ENCODE peak calls at places on chromosomes 1 and 21, in six cellular contexts. N, I, R, T, A and C are unnamed samples.
A peak's percentile ranks its signal among the peaks of the same experiment; 100 is the strongest.

GRCh38 chr1:152410599-152410998 is 3.5 kb downstream of the CRNN start:
- DNase-seq in N (no peak), I (no peak), T (no peak), A (no peak), R (no peak), C (no peak)

GRCh38 chr21:35190201-35190701 is 141.1 kb upstream of the RUNX1 start:
- DNase-seq in A (no peak), T (peak; percentile 65), N (no peak), I (no peak), R (no peak), C (no peak)

GRCh38 chr1:206685256-206685748 is 597 bp downstream of the MAPKAPK2 start:
- DNase-seq in R (no peak), A (peak; percentile 35), T (peak; percentile 60), I (peak; percentile 57), N (peak; percentile 68), C (no peak)

GRCh38 chr1:5661196-5662130 is 330.8 kb downstream of the NPHP4 start:
- DNase-seq in T (peak; percentile 56), N (no peak), A (no peak), R (no peak), I (no peak), C (no peak)

GRCh38 chr1:53546409-53547155 is 87.4 kb downstream of the DMRTB1 start:
- DNase-seq in I (peak; percentile 19), R (no peak), N (no peak), T (no peak), A (no peak), C (no peak)

GRCh38 chr1:36553591-36554417 is 71.1 kb upstream of the CSF3R start:
- DNase-seq in I (peak; percentile 64), R (no peak), T (peak; percentile 52), A (peak; percentile 49), N (peak; percentile 92), C (peak; percentile 30)

GRCh38 chr21:46564391-46564790 is 40.5 kb downstream of the S100B start:
- DNase-seq in A (no peak), N (no peak), I (no peak), T (no peak), R (no peak), C (no peak)

GRCh38 chr1:192584951-192585350 is 9.4 kb downstream of the RGS1 start:
- DNase-seq in R (no peak), I (no peak), A (no peak), N (peak; percentile 8), T (no peak), C (no peak)

GRCh38 chr1:45442272-45442671 is 48.7 kb downstream of the TESK2 start:
- DNase-seq in R (no peak), T (no peak), A (no peak), I (no peak), N (no peak), C (no peak)

GRCh38 chr1:26910343-26911160 is 3.2 kb downstream of the NR0B2 start:
- DNase-seq in A (no peak), N (no peak), R (no peak), I (no peak), T (no peak), C (no peak)

GRCh38 chr1:219498666-219499065 is 114.2 kb downstream of the ZC3H11B start:
- DNase-seq in N (no peak), R (no peak), T (no peak), I (no peak), A (no peak), C (no peak)

GRCh38 chr1:174262747-174263241 is 103.5 kb downstream of the RABGAP1L start:
- DNase-seq in I (no peak), N (peak; percentile 56), A (no peak), T (peak; percentile 63), R (peak; percentile 67), C (peak; percentile 8)

GRCh38 chr1:160834945-160835565 is 27.6 kb downstream of the CD244 start:
- DNase-seq in R (no peak), N (peak; percentile 68), A (peak; percentile 35), I (no peak), T (peak; percentile 37), C (peak; percentile 5)

GRCh38 chr1:37393173-37393572 is 81.2 kb upstream of the ZC3H12A start:
- DNase-seq in A (no peak), R (no peak), I (no peak), N (no peak), T (no peak), C (no peak)

GRCh38 chr1:244371294-244372141 is 80.2 kb downstream of the ADSS2 start:
- DNase-seq in I (no peak), A (no peak), R (no peak), T (peak; percentile 56), N (no peak), C (no peak)

GRCh38 chr1:37673920-37674319 is 18.4 kb upstream of the CDCA8 start:
- DNase-seq in A (peak; percentile 76), R (no peak), T (peak; percentile 87), N (no peak), I (no peak), C (no peak)

GRCh38 chr1:177511036-177511435 is 340.3 kb downstream of the BRINP2 start:
- DNase-seq in R (no peak), T (no peak), I (no peak), N (no peak), A (no peak), C (no peak)

GRCh38 chr1:34846265-34846664 is 13.3 kb downstream of the SMIM12 start:
- DNase-seq in A (no peak), N (no peak), I (no peak), T (no peak), R (no peak), C (no peak)

GRCh38 chr1:48073773-48074172 is 76.6 kb upstream of the TRABD2B start:
- DNase-seq in R (no peak), N (no peak), T (no peak), A (no peak), I (no peak), C (no peak)

GRCh38 chr1:66624412-66625060 is 90.6 kb downstream of the SGIP1 start:
- DNase-seq in R (no peak), N (no peak), I (no peak), T (no peak), A (no peak), C (no peak)

GRCh38 chr1:67618285-67619018 is 66.5 kb upstream of the GADD45A start:
- DNase-seq in I (peak; percentile 83), R (peak; percentile 12), A (no peak), N (no peak), T (no peak), C (no peak)

GRCh38 chr1:109776206-109776835 is 12.6 kb upstream of the EPS8L3 start:
- DNase-seq in I (no peak), A (no peak), T (no peak), R (no peak), N (no peak), C (no peak)

GRCh38 chr1:205925730-205926129 is 17.5 kb downstream of the SLC26A9 start:
- DNase-seq in N (no peak), A (no peak), R (no peak), I (no peak), T (no peak), C (no peak)

GRCh38 chr1:94105957-94106529 is 14.9 kb downstream of the ABCA4 start:
- DNase-seq in R (no peak), T (no peak), A (no peak), N (no peak), I (no peak), C (no peak)

GRCh38 chr1:36365310-36365895 is 20.3 kb downstream of the STK40 start:
- DNase-seq in N (no peak), T (no peak), A (no peak), I (no peak), R (peak; percentile 56), C (no peak)